ENCODE peak calls at places on chromosome 3, in seven cellular contexts. T, J, C, Y, Z, O and F are unnamed samples.

GRCh38 chr3:172291650-172292049 is 156.6 kb downstream of the GHSR start:
- DNase-seq in O (no peak), Y (no peak), C (no peak), T (no peak), Z (peak), J (no peak), F (no peak)

GRCh38 chr3:132445812-132446211 is 28.5 kb downstream of the DNAJC13 start:
- DNase-seq in T (no peak), C (peak), J (no peak), Y (no peak), Z (no peak), O (peak), F (no peak)

GRCh38 chr3:100629728-100630127 is 20.3 kb downstream of the ADGRG7 start:
- DNase-seq in T (no peak), Z (no peak), J (no peak), O (peak), Y (no peak), C (no peak), F (no peak)

GRCh38 chr3:147130461-147130860 is 275.9 kb downstream of the ZIC4 start:
- DNase-seq in J (no peak), C (peak), Z (no peak), Y (no peak), O (no peak), T (no peak), F (no peak)

GRCh38 chr3:52171577-52172261 is 17.5 kb upstream of the POC1A start:
- DNase-seq in T (no peak), O (no peak), J (no peak), Z (no peak), Y (no peak), C (peak), F (no peak)

GRCh38 chr3:133691410-133692107 is 29.8 kb upstream of the TOPBP1 start:
- DNase-seq in O (no peak), J (no peak), Z (no peak), T (no peak), C (no peak), Y (no peak), F (no peak)

GRCh38 chr3:77887611-77888010 is 847.7 kb downstream of the ROBO2 start:
- DNase-seq in J (no peak), C (no peak), Z (no peak), T (no peak), Y (no peak), O (peak), F (no peak)

GRCh38 chr3:162170581-162170980 is 674.0 kb downstream of the OTOL1 start:
- DNase-seq in O (no peak), J (no peak), T (no peak), Z (no peak), C (no peak), Y (no peak), F (no peak)

GRCh38 chr3:100411091-100411982 is 10.0 kb downstream of the LNP1 start:
- DNase-seq in T (no peak), C (no peak), Y (no peak), Z (no peak), J (no peak), O (no peak), F (no peak)

GRCh38 chr3:13016083-13016725 is 57.0 kb downstream of the IQSEC1 start:
- DNase-seq in Z (no peak), O (no peak), Y (peak), J (peak), C (no peak), T (peak), F (no peak)

GRCh38 chr3:63895422-63896189 is 16.6 kb downstream of the SCAANT1 start:
- DNase-seq in T (no peak), C (no peak), Y (no peak), Z (no peak), J (no peak), O (no peak), F (no peak)

GRCh38 chr3:50603261-50604109 is 8.1 kb downstream of the CISH start:
- DNase-seq in T (no peak), J (no peak), O (no peak), Y (no peak), Z (no peak), C (no peak), F (no peak)

GRCh38 chr3:24316887-24317383 is 177.7 kb downstream of the THRB start:
- DNase-seq in T (no peak), J (peak), C (no peak), Z (no peak), O (no peak), Y (no peak), F (no peak)

GRCh38 chr3:36903119-36903882 is 41.6 kb downstream of the TRANK1 start:
- DNase-seq in T (peak), J (no peak), Y (no peak), Z (no peak), O (no peak), C (no peak), F (peak)

GRCh38 chr3:182795383-182795782 is 2.1 kb downstream of the ATP11B start:
- DNase-seq in O (peak), Y (peak), J (peak), Z (no peak), C (no peak), T (no peak), F (no peak)

GRCh38 chr3:59326246-59327024 is 276.6 kb upstream of the CFAP20DC start:
- DNase-seq in Y (no peak), T (no peak), O (no peak), J (no peak), C (no peak), Z (no peak), F (no peak)

GRCh38 chr3:149969110-149969944 is 1.4 kb downstream of the PFN2 start:
- DNase-seq in T (peak), J (peak), Y (no peak), C (peak), Z (peak), O (peak), F (no peak)

GRCh38 chr3:42720126-42720525 is 17.5 kb upstream of the HHATL start:
- DNase-seq in J (no peak), C (no peak), Y (no peak), O (no peak), T (no peak), Z (no peak), F (no peak)

GRCh38 chr3:195885036-195885871 is 23.1 kb downstream of the TNK2 start:
- DNase-seq in C (no peak), O (peak), Y (no peak), T (no peak), Z (peak), J (peak), F (no peak)

GRCh38 chr3:64303401-64303800 is 78.1 kb upstream of the PRICKLE2 start:
- DNase-seq in C (no peak), Z (no peak), J (no peak), T (no peak), Y (no peak), O (no peak), F (no peak)

GRCh38 chr3:44685128-44685800 is 27.2 kb upstream of the ZNF502 start:
- DNase-seq in O (peak), J (peak), Z (peak), Y (peak), T (peak), C (peak), F (no peak)

GRCh38 chr3:123409443-123410148 is 39.3 kb downstream of the ADCY5 start:
- DNase-seq in J (peak), O (no peak), Z (no peak), C (no peak), T (no peak), Y (no peak), F (no peak)

GRCh38 chr3:112020653-112021052 is 13.9 kb upstream of the TMPRSS7 start:
- DNase-seq in Z (no peak), O (no peak), J (no peak), Y (no peak), T (no peak), C (no peak), F (no peak)

GRCh38 chr3:65406470-65406869 is 632.2 kb downstream of the MAGI1 start:
- DNase-seq in J (no peak), O (no peak), C (peak), T (no peak), Z (no peak), Y (no peak), F (no peak)

GRCh38 chr3:23550402-23550801 is 255.4 kb upstream of the UBE2E1 start:
- DNase-seq in C (no peak), O (no peak), J (no peak), Z (no peak), T (no peak), Y (no peak), F (no peak)

GRCh38 chr3:122356402-122356801 is 26.6 kb downstream of the MIX23 start:
- DNase-seq in Y (peak), J (peak), O (peak), Z (peak), C (peak), T (no peak), F (peak)